ENCODE peak calls at places on chromosomes 4 and X, in nine cellular contexts. V is PC-9, O is body of pancreas, Z is AG10803, I is left lung, G is brain microvascular endothelial cell, M is AG04450, L is spleen, J is pancreas. A is an unnamed sample.

GRCh38 chr4:8278421-8279287 is 9.1 kb downstream of the HTRA3 start:
- DNase-seq in V (no peak), O (no peak), Z (peak), I (peak), G (peak), M (peak), L (peak), J (no peak), A (peak)

GRCh38 chrX:16479206-16479869 is 170.6 kb upstream of the S100G start:
- DNase-seq in V (peak), O (no peak), Z (peak), I (no peak), G (peak), M (no peak), L (no peak), J (no peak), A (no peak)

GRCh38 chr4:34258176-34258575 is 1986.1 kb downstream of the ARAP2 start:
- DNase-seq in V (no peak), O (no peak), Z (no peak), I (no peak), G (no peak), M (no peak), L (no peak), J (no peak), A (no peak)

GRCh38 chrX:79556750-79557149 is 189.6 kb upstream of the ITM2A start:
- DNase-seq in V (no peak), O (no peak), Z (no peak), I (no peak), G (no peak), M (no peak), L (no peak), J (no peak), A (no peak)

GRCh38 chrX:5306654-5307121 is 922.0 kb downstream of the NLGN4X start:
- DNase-seq in V (no peak), O (no peak), Z (no peak), I (no peak), G (no peak), M (no peak), L (no peak), J (no peak), A (no peak)

GRCh38 chrX:107450823-107451509 is 1.5 kb downstream of the FRMPD3 start:
- DNase-seq in V (no peak), O (no peak), Z (no peak), I (no peak), G (no peak), M (no peak), L (no peak), J (no peak), A (no peak)

GRCh38 chr4:183343730-183344129 is 21.5 kb upstream of the CLDN24 start:
- DNase-seq in V (no peak), O (no peak), Z (no peak), I (no peak), G (no peak), M (no peak), L (peak), J (no peak), A (no peak)

GRCh38 chr4:146105464-146105863 is 70.1 kb upstream of the LSM6 start:
- DNase-seq in V (no peak), O (no peak), Z (peak), I (no peak), G (no peak), M (no peak), L (no peak), J (no peak), A (no peak)

GRCh38 chrX:17778984-17779383 is 41.7 kb downstream of the SCML1 start:
- DNase-seq in V (no peak), O (no peak), Z (no peak), I (no peak), G (no peak), M (no peak), L (no peak), J (no peak), A (no peak)

GRCh38 chrX:42943051-42943450 is 165.1 kb upstream of the PPP1R2C start:
- DNase-seq in V (no peak), O (no peak), Z (no peak), I (no peak), G (no peak), M (no peak), L (no peak), J (no peak), A (no peak)

GRCh38 chr4:47372561-47372960 is 90.9 kb downstream of the COMMD8 start:
- DNase-seq in V (no peak), O (no peak), Z (no peak), I (no peak), G (no peak), M (no peak), L (no peak), J (no peak), A (no peak)

GRCh38 chrX:148441387-148441786 is 59.0 kb upstream of the AFF2 start:
- DNase-seq in V (no peak), O (no peak), Z (no peak), I (no peak), G (no peak), M (no peak), L (no peak), J (no peak), A (no peak)

GRCh38 chrX:74534569-74535038 is 79.8 kb downstream of the RLIM start:
- DNase-seq in V (no peak), O (no peak), Z (peak), I (no peak), G (peak), M (no peak), L (no peak), J (no peak), A (no peak)

GRCh38 chr4:53313510-53313909 is 52.4 kb downstream of the SCFD2 start:
- DNase-seq in V (no peak), O (no peak), Z (peak), I (no peak), G (peak), M (no peak), L (no peak), J (no peak), A (no peak)

DNA sequence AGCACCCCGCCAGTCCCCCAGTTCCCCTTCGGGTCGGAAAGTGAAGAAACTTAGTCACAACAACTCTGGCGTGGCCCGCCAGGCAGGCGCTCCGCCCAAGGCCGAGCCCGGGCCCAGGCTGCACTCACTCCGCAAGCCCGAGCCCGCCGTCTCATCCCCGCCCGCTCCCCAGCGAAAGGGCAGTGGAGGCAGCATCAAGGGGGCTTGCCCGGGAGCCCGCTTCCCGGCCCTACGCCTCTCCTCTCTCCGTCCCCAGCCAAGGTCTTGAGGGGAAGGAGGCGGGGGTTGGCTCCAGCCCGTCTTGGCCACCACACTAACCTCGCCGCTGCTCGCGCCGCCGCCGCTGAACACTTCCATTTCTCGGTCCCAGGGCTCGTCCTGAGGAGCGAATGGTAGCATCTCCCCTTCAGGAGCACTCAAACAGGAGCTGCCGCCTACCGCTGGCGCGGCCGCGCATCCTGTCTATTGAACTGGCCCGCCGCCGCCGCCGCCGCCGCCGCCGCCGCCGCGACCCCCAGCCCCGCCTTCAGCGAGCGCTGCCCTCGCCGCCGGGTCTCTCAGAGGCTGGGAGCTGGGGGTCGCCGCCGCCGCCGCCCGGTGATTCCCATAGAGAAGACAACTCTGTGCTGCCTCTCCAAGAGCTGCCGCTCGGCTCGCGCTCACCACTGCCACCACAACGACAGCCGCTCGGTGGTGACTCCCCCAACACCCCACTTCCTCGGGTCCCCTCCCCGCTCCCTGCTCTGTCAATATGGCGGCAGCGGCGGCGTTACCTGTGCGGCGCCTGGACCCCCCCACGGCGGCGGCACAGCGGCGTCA is at the start of gene RPS6KA6:
- DNase-seq in V (no peak), O (peak), Z (peak), I (peak), G (no peak), M (no peak), L (peak), J (peak), A (no peak)
- H3K4me3 ChIP-seq in V (peak), O (peak), Z (peak), I (peak), G (peak), M (peak), L (peak), J (peak), A (peak)

GRCh38 chr4:164526916-164527315 is 227.0 kb upstream of the SMIM31 start:
- DNase-seq in V (no peak), O (no peak), Z (no peak), I (no peak), G (no peak), M (no peak), L (no peak), J (no peak), A (no peak)
- TF ChIP-seq CTCF in V (no peak), O (no peak), Z (no peak), I (no peak), G (no peak), M (no peak), L (no peak), J (no peak), A (no peak)

GRCh38 chrX:69163936-69164741 is 1.1 kb downstream of the PJA1 start:
- DNase-seq in V (no peak), O (peak), Z (no peak), I (peak), G (peak), M (no peak), L (peak), J (peak), A (no peak)
- H3K4me3 ChIP-seq in V (no peak), O (peak), Z (peak), I (peak), G (peak), M (peak), L (peak), J (no peak), A (peak)

GRCh38 chr4:174461438-174462106 is 60.7 kb downstream of the HPGD start:
- DNase-seq in V (no peak), O (peak), Z (no peak), I (no peak), G (peak), M (no peak), L (no peak), J (no peak), A (no peak)
- TF ChIP-seq CTCF in V (no peak), O (no peak), Z (no peak), I (no peak), G (no peak), M (no peak), L (no peak), J (no peak), A (no peak)

GRCh38 chr4:82419451-82419850 is 10.8 kb downstream of the HNRNPDL start:
- DNase-seq in V (no peak), O (no peak), Z (no peak), I (no peak), G (no peak), M (no peak), L (no peak), J (no peak), A (no peak)

GRCh38 chr4:82415922-82416365 is 14.3 kb downstream of the HNRNPDL start:
- DNase-seq in V (no peak), O (no peak), Z (no peak), I (no peak), G (no peak), M (no peak), L (no peak), J (no peak), A (no peak)
- H3K4me3 ChIP-seq in V (no peak), O (no peak), Z (no peak), I (no peak), G (no peak), M (no peak), L (no peak), J (no peak), A (no peak)

DNA sequence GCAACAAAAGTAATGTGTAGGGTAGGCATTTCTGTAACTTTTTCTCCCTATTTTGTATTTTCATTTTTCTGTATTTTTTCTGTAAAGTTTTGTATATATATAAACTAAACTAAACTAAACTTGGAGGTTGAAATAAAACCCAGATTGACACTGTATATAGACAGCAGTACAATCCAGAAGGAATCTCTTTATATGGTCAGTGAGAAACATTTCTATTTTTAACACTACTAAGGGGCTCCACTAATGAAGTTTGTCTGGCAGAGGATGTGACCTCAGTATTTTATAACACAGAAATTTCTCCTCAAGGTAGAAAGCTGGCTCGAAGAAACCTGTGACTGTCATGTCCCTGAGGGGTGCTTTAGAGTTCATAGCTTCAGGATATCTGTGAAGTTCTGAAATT is 959.2 kb downstream of the ADGRL3 start:
- DNase-seq in V (no peak), O (no peak), Z (no peak), I (no peak), G (no peak), M (no peak), L (no peak), J (no peak), A (no peak)
- TF ChIP-seq CTCF in V (no peak), O (no peak), Z (no peak), I (no peak), G (no peak), M (no peak), L (no peak), J (no peak), A (no peak)

GRCh38 chr4:42654606-42655005 is 2.3 kb downstream of the ATP8A1 start:
- DNase-seq in V (no peak), O (peak), Z (peak), I (no peak), G (peak), M (peak), L (no peak), J (peak), A (no peak)
- H3K4me3 ChIP-seq in V (no peak), O (no peak), Z (no peak), I (no peak), G (no peak), M (no peak), L (no peak), J (no peak), A (no peak)

DNA sequence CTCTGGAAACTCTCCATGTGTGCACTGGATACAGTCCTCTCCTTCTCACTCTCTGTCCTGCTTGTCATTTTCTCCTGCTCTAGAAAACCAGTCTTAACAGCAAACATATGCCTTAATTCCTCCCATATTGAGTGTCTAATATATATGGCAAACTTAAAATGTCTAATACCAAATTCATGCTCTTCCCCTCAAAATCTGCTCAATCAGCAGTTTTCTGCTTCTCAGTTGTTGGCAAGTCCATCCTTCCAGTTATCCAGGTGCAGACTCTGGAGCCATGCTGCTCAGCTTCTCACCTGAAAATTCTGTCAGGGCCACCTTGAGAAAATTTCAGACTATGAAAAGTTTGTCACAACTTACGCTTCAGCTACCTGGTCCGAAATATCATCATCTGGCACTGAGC is 3.1 kb upstream of the CENPE start:
- DNase-seq in V (no peak), O (no peak), Z (no peak), I (no peak), G (no peak), M (no peak), L (no peak), J (no peak), A (no peak)
- TF ChIP-seq CTCF in V (no peak), O (no peak), Z (no peak), I (no peak), G (no peak), M (no peak), L (no peak), J (no peak), A (no peak)

GRCh38 chrX:149939271-149940014 is 1.2 kb upstream of the EOLA2 start:
- DNase-seq in V (peak), O (peak), Z (peak), I (peak), G (peak), M (peak), L (peak), J (peak), A (peak)

GRCh38 chrX:149937881-149938426 is 337 bp downstream of the EOLA2 start:
- DNase-seq in V (no peak), O (peak), Z (no peak), I (no peak), G (no peak), M (no peak), L (peak), J (no peak), A (no peak)

GRCh38 chrX:149940015-149940716 is 1.9 kb upstream of the EOLA2 start:
- DNase-seq in V (peak), O (peak), Z (peak), I (peak), G (peak), M (peak), L (peak), J (peak), A (peak)

GRCh38 chrX:149938427-149939270 is at the start of gene EOLA2:
- DNase-seq in V (peak), O (peak), Z (peak), I (peak), G (peak), M (peak), L (peak), J (peak), A (peak)
- H3K4me3 ChIP-seq in V (peak), O (peak), Z (peak), I (peak), G (peak), M (peak), L (peak), J (peak), A (peak)

GRCh38 chrX:135737361-135738071 is 24.1 kb downstream of the CT45A1 start:
- DNase-seq in V (no peak), O (no peak), Z (no peak), I (no peak), G (no peak), M (no peak), L (no peak), J (no peak), A (no peak)
- TF ChIP-seq CTCF in V (peak), O (no peak), Z (no peak), I (no peak), G (no peak), M (no peak), L (no peak), J (no peak), A (no peak)